ENCODE peak calls at places on chromosomes 7 and 10, in ten cellular contexts. One of them, this sample, is unnamed.

GRCh38 chr7:7304705-7305475 is 122.5 kb downstream of the C1GALT1 start:
- DNase-seq in MG63: no peak
- DNase-seq in cardiac fibroblast: no peak
- DNase-seq in body of pancreas: no peak
- DNase-seq in A549: no peak
- DNase-seq in brain microvascular endothelial cell: no peak
- DNase-seq in upper lobe of left lung: no peak
- DNase-seq in astrocyte: no peak
- DNase-seq in AG04449: no peak
- DNase-seq in astrocyte of the spinal cord: no peak
- DNase-seq in this sample: no peak

GRCh38 chr10:4678023-4678950 is 147.7 kb upstream of the AKR1E2 start:
- DNase-seq in MG63: peak
- DNase-seq in cardiac fibroblast: peak
- DNase-seq in body of pancreas: no peak
- DNase-seq in A549: peak
- DNase-seq in brain microvascular endothelial cell: peak
- DNase-seq in upper lobe of left lung: no peak
- DNase-seq in astrocyte: peak
- DNase-seq in AG04449: no peak
- DNase-seq in astrocyte of the spinal cord: peak
- DNase-seq in this sample: peak

GRCh38 chr7:151404216-151405011 is 5.4 kb downstream of the WDR86 start:
- DNase-seq in MG63: peak
- DNase-seq in cardiac fibroblast: peak
- DNase-seq in body of pancreas: no peak
- DNase-seq in A549: peak
- DNase-seq in brain microvascular endothelial cell: no peak
- DNase-seq in upper lobe of left lung: peak
- DNase-seq in astrocyte: peak
- DNase-seq in AG04449: no peak
- DNase-seq in astrocyte of the spinal cord: peak
- DNase-seq in this sample: no peak

GRCh38 chr10:2119316-2119715 is 382.0 kb upstream of the ADARB2 start:
- DNase-seq in MG63: no peak
- DNase-seq in cardiac fibroblast: no peak
- DNase-seq in body of pancreas: no peak
- DNase-seq in A549: no peak
- DNase-seq in brain microvascular endothelial cell: no peak
- DNase-seq in upper lobe of left lung: no peak
- DNase-seq in astrocyte: peak
- DNase-seq in AG04449: no peak
- DNase-seq in astrocyte of the spinal cord: peak
- DNase-seq in this sample: no peak

GRCh38 chr10:117162093-117163021 is 24.3 kb upstream of the VAX1 start:
- DNase-seq in MG63: no peak
- DNase-seq in cardiac fibroblast: no peak
- DNase-seq in body of pancreas: peak
- DNase-seq in A549: no peak
- DNase-seq in brain microvascular endothelial cell: no peak
- DNase-seq in upper lobe of left lung: no peak
- DNase-seq in astrocyte: no peak
- DNase-seq in AG04449: no peak
- DNase-seq in astrocyte of the spinal cord: no peak
- DNase-seq in this sample: no peak

GRCh38 chr10:6039711-6040110 is 22.5 kb downstream of the IL2RA start:
- DNase-seq in MG63: no peak
- DNase-seq in cardiac fibroblast: no peak
- DNase-seq in body of pancreas: no peak
- DNase-seq in A549: no peak
- DNase-seq in brain microvascular endothelial cell: no peak
- DNase-seq in upper lobe of left lung: no peak
- DNase-seq in astrocyte: no peak
- DNase-seq in AG04449: no peak
- DNase-seq in astrocyte of the spinal cord: no peak
- DNase-seq in this sample: no peak

GRCh38 chr7:6395898-6396582 is 51.7 kb downstream of the DAGLB start:
- DNase-seq in MG63: no peak
- DNase-seq in cardiac fibroblast: no peak
- DNase-seq in body of pancreas: no peak
- DNase-seq in A549: no peak
- DNase-seq in brain microvascular endothelial cell: no peak
- DNase-seq in upper lobe of left lung: no peak
- DNase-seq in astrocyte: no peak
- DNase-seq in AG04449: no peak
- DNase-seq in astrocyte of the spinal cord: no peak
- DNase-seq in this sample: no peak

GRCh38 chr7:149598721-149599308 is 101.2 kb upstream of the ZNF746 start:
- DNase-seq in MG63: peak
- DNase-seq in cardiac fibroblast: peak
- DNase-seq in body of pancreas: no peak
- DNase-seq in A549: peak
- DNase-seq in brain microvascular endothelial cell: peak
- DNase-seq in upper lobe of left lung: no peak
- DNase-seq in astrocyte: peak
- DNase-seq in AG04449: no peak
- DNase-seq in astrocyte of the spinal cord: peak
- DNase-seq in this sample: peak

GRCh38 chr7:30148951-30149459 is 14.2 kb downstream of the MTURN start:
- DNase-seq in MG63: no peak
- DNase-seq in cardiac fibroblast: no peak
- DNase-seq in body of pancreas: no peak
- DNase-seq in A549: no peak
- DNase-seq in brain microvascular endothelial cell: no peak
- DNase-seq in upper lobe of left lung: peak
- DNase-seq in astrocyte: no peak
- DNase-seq in AG04449: no peak
- DNase-seq in astrocyte of the spinal cord: no peak
- DNase-seq in this sample: no peak

GRCh38 chr7:6026011-6026819 is 5.0 kb upstream of the ANKRD61 start:
- DNase-seq in MG63: peak
- DNase-seq in cardiac fibroblast: peak
- DNase-seq in body of pancreas: peak
- DNase-seq in A549: peak
- DNase-seq in brain microvascular endothelial cell: peak
- DNase-seq in upper lobe of left lung: peak
- DNase-seq in astrocyte: no peak
- DNase-seq in AG04449: no peak
- DNase-seq in astrocyte of the spinal cord: peak
- DNase-seq in this sample: no peak

GRCh38 chr7:3042861-3043489 is 692 bp downstream of the CARD11 start:
- DNase-seq in MG63: no peak
- DNase-seq in cardiac fibroblast: no peak
- DNase-seq in body of pancreas: no peak
- DNase-seq in A549: no peak
- DNase-seq in brain microvascular endothelial cell: no peak
- DNase-seq in upper lobe of left lung: peak
- DNase-seq in astrocyte: no peak
- DNase-seq in AG04449: no peak
- DNase-seq in astrocyte of the spinal cord: no peak
- DNase-seq in this sample: no peak

GRCh38 chr7:95865716-95866371 is 93.5 kb downstream of the DYNC1I1 start:
- DNase-seq in MG63: no peak
- DNase-seq in cardiac fibroblast: peak
- DNase-seq in body of pancreas: no peak
- DNase-seq in A549: no peak
- DNase-seq in brain microvascular endothelial cell: peak
- DNase-seq in upper lobe of left lung: no peak
- DNase-seq in astrocyte: peak
- DNase-seq in AG04449: no peak
- DNase-seq in astrocyte of the spinal cord: peak
- DNase-seq in this sample: no peak

GRCh38 chr10:119263966-119264621 is 56.7 kb downstream of the GRK5 start:
- DNase-seq in MG63: no peak
- DNase-seq in cardiac fibroblast: peak
- DNase-seq in body of pancreas: no peak
- DNase-seq in A549: no peak
- DNase-seq in brain microvascular endothelial cell: no peak
- DNase-seq in upper lobe of left lung: no peak
- DNase-seq in astrocyte: no peak
- DNase-seq in AG04449: no peak
- DNase-seq in astrocyte of the spinal cord: no peak
- DNase-seq in this sample: no peak

GRCh38 chr7:151876112-151876898 is 610 bp downstream of the PRKAG2 start:
- DNase-seq in MG63: peak
- DNase-seq in cardiac fibroblast: peak
- DNase-seq in body of pancreas: peak
- DNase-seq in A549: peak
- DNase-seq in brain microvascular endothelial cell: no peak
- DNase-seq in upper lobe of left lung: peak
- DNase-seq in astrocyte: no peak
- DNase-seq in AG04449: no peak
- DNase-seq in astrocyte of the spinal cord: peak
- DNase-seq in this sample: no peak

DNA sequence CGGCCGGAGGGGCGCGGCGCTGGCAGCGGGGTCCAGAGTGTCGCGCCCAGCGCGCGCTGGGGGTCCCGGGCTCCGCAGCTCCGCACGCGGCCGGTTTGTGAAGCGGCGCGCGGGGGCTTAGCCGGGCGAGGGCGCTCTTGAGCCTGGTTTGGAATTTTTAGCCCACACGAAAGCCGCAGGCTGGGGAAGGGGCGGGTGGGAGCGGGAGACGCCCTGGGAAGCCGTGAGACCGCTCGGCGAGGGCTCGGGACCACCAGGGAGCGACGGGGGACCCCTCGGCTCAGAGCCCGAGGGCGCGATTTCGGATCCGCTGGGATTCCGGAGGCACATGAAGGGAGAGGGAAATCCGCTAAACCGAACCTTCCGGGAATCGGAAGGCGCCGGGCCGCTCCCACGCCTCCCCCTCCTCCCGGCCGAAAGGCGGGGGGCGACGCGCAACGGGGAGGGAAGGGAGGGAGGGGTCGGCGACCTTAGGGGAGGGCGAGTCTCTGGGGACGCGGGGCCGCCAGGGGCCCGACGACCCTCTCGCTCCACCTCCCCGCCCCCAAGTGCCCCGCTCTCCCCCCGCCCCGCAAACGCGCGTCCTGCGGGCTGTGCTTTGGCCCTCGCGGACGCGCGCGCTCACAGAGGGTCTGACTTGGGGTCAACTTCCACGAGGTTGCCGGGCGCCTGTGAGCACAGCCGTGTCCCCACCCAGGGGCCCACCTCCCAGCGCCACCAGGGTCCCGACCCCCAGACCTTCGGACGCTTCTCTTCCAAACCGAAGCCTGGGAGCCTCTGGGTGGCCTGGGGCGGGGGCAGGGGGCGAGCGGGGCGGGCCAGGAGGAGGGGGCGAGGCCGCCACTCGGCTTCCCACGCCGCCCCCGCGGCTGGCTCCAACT is 5.1 kb upstream of the ELFN1 start:
- DNase-seq in MG63: peak
- DNase-seq in cardiac fibroblast: peak
- DNase-seq in body of pancreas: peak
- DNase-seq in A549: peak
- DNase-seq in brain microvascular endothelial cell: peak
- DNase-seq in upper lobe of left lung: peak
- DNase-seq in astrocyte: peak
- DNase-seq in AG04449: no peak
- DNase-seq in astrocyte of the spinal cord: peak
- DNase-seq in this sample: no peak
- H3K4me3 ChIP-seq in MG63: peak
- H3K4me3 ChIP-seq in cardiac fibroblast: peak
- H3K4me3 ChIP-seq in body of pancreas: peak
- H3K4me3 ChIP-seq in A549: peak
- H3K4me3 ChIP-seq in brain microvascular endothelial cell: peak
- H3K4me3 ChIP-seq in upper lobe of left lung: peak
- H3K4me3 ChIP-seq in astrocyte: peak
- H3K4me3 ChIP-seq in AG04449: peak
- H3K4me3 ChIP-seq in astrocyte of the spinal cord: peak
- H3K4me3 ChIP-seq in this sample: peak

GRCh38 chr10:101241840-101242707 is 12.8 kb upstream of the LBX1 start:
- DNase-seq in MG63: no peak
- DNase-seq in cardiac fibroblast: no peak
- DNase-seq in body of pancreas: no peak
- DNase-seq in A549: no peak
- DNase-seq in brain microvascular endothelial cell: no peak
- DNase-seq in upper lobe of left lung: peak
- DNase-seq in astrocyte: no peak
- DNase-seq in AG04449: no peak
- DNase-seq in astrocyte of the spinal cord: no peak
- DNase-seq in this sample: no peak
- H3K4me3 ChIP-seq in MG63: no peak
- H3K4me3 ChIP-seq in cardiac fibroblast: no peak
- H3K4me3 ChIP-seq in body of pancreas: no peak
- H3K4me3 ChIP-seq in A549: no peak
- H3K4me3 ChIP-seq in brain microvascular endothelial cell: no peak
- H3K4me3 ChIP-seq in upper lobe of left lung: no peak
- H3K4me3 ChIP-seq in astrocyte: no peak
- H3K4me3 ChIP-seq in AG04449: no peak
- H3K4me3 ChIP-seq in astrocyte of the spinal cord: no peak
- H3K4me3 ChIP-seq in this sample: no peak

DNA sequence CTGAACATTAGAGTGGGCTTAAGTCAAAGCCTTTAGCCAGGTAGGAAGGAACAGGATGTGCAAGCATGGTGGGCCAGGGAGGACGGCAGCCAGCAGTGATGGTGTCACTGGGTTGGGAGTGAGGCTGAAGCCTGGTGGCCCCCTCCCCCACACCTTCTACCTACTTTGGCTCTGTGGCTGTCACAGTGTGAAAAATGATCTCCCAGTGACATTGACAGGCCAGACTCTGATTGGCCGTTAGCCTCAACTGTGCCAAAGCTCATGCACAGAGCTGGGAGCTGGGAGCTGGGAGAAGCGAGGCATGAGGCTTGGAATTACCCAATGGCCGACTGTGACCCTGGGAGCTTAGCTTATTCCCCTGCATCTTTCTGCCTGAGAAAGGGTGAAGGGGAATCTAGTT is 149.0 kb upstream of the HABP2 start:
- DNase-seq in MG63: no peak
- DNase-seq in cardiac fibroblast: no peak
- DNase-seq in body of pancreas: no peak
- DNase-seq in A549: no peak
- DNase-seq in brain microvascular endothelial cell: no peak
- DNase-seq in upper lobe of left lung: peak
- DNase-seq in astrocyte: no peak
- DNase-seq in AG04449: no peak
- DNase-seq in astrocyte of the spinal cord: no peak
- DNase-seq in this sample: no peak
- H3K4me3 ChIP-seq in MG63: no peak
- H3K4me3 ChIP-seq in cardiac fibroblast: no peak
- H3K4me3 ChIP-seq in body of pancreas: no peak
- H3K4me3 ChIP-seq in A549: no peak
- H3K4me3 ChIP-seq in brain microvascular endothelial cell: no peak
- H3K4me3 ChIP-seq in upper lobe of left lung: no peak
- H3K4me3 ChIP-seq in astrocyte: no peak
- H3K4me3 ChIP-seq in AG04449: no peak
- H3K4me3 ChIP-seq in astrocyte of the spinal cord: no peak
- H3K4me3 ChIP-seq in this sample: no peak

DNA sequence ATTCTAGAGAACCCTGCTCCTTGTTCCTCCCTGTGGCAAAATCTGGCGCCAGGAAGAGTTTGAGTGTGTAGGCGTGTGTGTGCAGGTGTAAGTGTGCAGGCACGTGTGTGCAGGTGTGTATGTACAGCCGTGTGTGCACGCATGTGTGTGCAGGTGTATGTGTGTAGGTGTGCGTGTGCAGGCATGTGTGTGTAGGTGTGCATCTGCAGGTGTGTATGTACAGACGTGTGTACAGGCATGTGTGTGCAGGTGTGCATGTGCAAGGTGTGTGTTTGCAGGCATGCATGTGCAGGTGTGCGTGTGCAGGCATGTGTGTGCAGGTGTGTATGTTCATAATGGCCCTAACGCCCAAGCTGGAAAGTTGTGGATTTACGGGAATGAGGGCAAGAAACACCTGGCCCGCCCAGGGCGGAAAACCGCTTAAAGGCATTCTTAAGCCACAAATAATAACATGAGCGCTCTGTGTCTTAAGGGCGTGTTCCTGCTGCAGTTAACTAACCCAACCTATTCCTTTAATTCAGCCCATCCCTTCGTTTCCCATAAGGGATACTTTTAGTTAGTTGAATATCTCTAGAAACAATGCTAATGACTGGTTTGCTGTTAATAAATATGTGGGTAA is 34.1 kb downstream of the KCTD7 start:
- DNase-seq in MG63: no peak
- DNase-seq in cardiac fibroblast: no peak
- DNase-seq in body of pancreas: no peak
- DNase-seq in A549: no peak
- DNase-seq in brain microvascular endothelial cell: no peak
- DNase-seq in upper lobe of left lung: no peak
- DNase-seq in astrocyte: no peak
- DNase-seq in AG04449: no peak
- DNase-seq in astrocyte of the spinal cord: no peak
- DNase-seq in this sample: no peak
- H3K4me3 ChIP-seq in MG63: no peak
- H3K4me3 ChIP-seq in cardiac fibroblast: no peak
- H3K4me3 ChIP-seq in body of pancreas: no peak
- H3K4me3 ChIP-seq in A549: no peak
- H3K4me3 ChIP-seq in brain microvascular endothelial cell: no peak
- H3K4me3 ChIP-seq in upper lobe of left lung: no peak
- H3K4me3 ChIP-seq in astrocyte: no peak
- H3K4me3 ChIP-seq in AG04449: no peak
- H3K4me3 ChIP-seq in astrocyte of the spinal cord: no peak
- H3K4me3 ChIP-seq in this sample: no peak